ENCODE peak calls at places on chromosome 18, in six cellular contexts. E, K, W, F, X and H are unnamed samples.

GRCh38 chr18:596288-596881 is 403 bp upstream of the CLUL1 start:
- DNase-seq in E (no peak), W (no peak), F (no peak), K (no peak), X (peak), H (peak)

GRCh38 chr18:32297851-32298250 is 108.0 kb downstream of the MEP1B start:
- DNase-seq in W (no peak), F (no peak), K (no peak), E (no peak), X (no peak), H (no peak)

GRCh38 chr18:6755107-6755506 is 25.6 kb downstream of the ARHGAP28 start:
- DNase-seq in E (no peak), W (no peak), X (no peak), F (no peak), K (no peak), H (no peak)

GRCh38 chr18:33916200-33916599 is 308.5 kb downstream of the NOL4 start:
- DNase-seq in F (no peak), W (no peak), E (no peak), K (no peak), X (peak), H (no peak)

GRCh38 chr18:34117319-34117718 is 107.4 kb downstream of the NOL4 start:
- DNase-seq in F (no peak), X (peak), E (no peak), K (no peak), W (no peak), H (no peak)

GRCh38 chr18:5305835-5306234 is 10.3 kb upstream of the ZBTB14 start:
- DNase-seq in E (no peak), F (no peak), W (no peak), X (no peak), K (no peak), H (no peak)

GRCh38 chr18:56982756-56983155 is 164.1 kb upstream of the BOD1L2 start:
- DNase-seq in K (no peak), X (no peak), W (no peak), E (no peak), F (no peak), H (no peak)

GRCh38 chr18:23438608-23439366 is 14.3 kb upstream of the RIOK3 start:
- DNase-seq in K (no peak), F (no peak), W (no peak), E (no peak), X (no peak), H (no peak)

GRCh38 chr18:79577451-79578395 is 101.9 kb upstream of the CTDP1 start:
- DNase-seq in F (peak), K (no peak), X (no peak), W (peak), E (no peak), H (no peak)

GRCh38 chr18:28651298-28651697 is 474.4 kb upstream of the CDH2 start:
- DNase-seq in W (no peak), X (no peak), F (no peak), E (no peak), K (no peak), H (no peak)

GRCh38 chr18:35005963-35006577 is 35.1 kb upstream of the MAPRE2 start:
- DNase-seq in W (no peak), E (no peak), X (peak), K (peak), F (peak), H (peak)

GRCh38 chr18:68734311-68734710 is 19.4 kb upstream of the TMX3 start:
- DNase-seq in F (peak), K (no peak), W (no peak), E (no peak), X (no peak), H (peak)

GRCh38 chr18:22703883-22704626 is 229.1 kb upstream of the RBBP8 start:
- DNase-seq in E (no peak), K (no peak), F (peak), W (no peak), X (peak), H (peak)

GRCh38 chr18:63155169-63155852 is 164.3 kb downstream of the BCL2 start:
- DNase-seq in W (peak), K (no peak), E (peak), F (peak), X (peak), H (no peak)
- TF ChIP-seq CTCF in W (peak), K (peak), E (peak), F (peak), X (peak), H (peak)

GRCh38 chr18:76983613-76984051 is 149.0 kb downstream of the MBP start:
- DNase-seq in K (no peak), X (no peak), E (no peak), W (no peak), F (no peak), H (no peak)
- TF ChIP-seq CTCF in K (no peak), X (no peak), E (no peak), W (peak), F (no peak), H (no peak)

GRCh38 chr18:12246849-12247808 is 7.0 kb upstream of the CIDEA start:
- DNase-seq in X (peak), F (peak), K (no peak), W (no peak), E (no peak), H (no peak)
- TF ChIP-seq CTCF in X (peak), F (peak), K (peak), W (peak), E (no peak), H (peak)

GRCh38 chr18:52387246-52387645 is 47.2 kb downstream of the DCC start:
- DNase-seq in W (no peak), F (no peak), K (no peak), X (no peak), E (no peak), H (no peak)
- TF ChIP-seq CTCF in W (no peak), F (no peak), K (no peak), X (no peak), E (no peak), H (no peak)

DNA sequence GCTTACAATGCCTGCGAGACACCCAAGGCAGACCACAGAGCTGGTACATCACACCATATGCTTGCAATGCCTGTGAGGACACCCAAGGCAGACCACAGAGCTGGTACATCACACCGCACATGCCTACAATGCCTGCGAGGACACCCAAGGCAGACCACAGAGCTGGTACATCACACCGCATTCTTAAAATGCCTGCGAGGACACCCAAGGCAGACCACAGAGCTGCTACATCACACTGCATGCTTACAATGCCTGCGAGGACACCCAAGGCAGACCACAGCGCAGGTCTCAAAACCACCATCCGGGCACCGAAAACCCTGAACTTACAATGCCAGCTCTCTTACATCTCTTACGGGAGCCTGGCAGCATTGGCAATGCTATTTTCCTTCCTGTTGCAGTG is 799.6 kb downstream of the GALR1 start:
- DNase-seq in K (no peak), F (no peak), E (no peak), W (no peak), X (no peak), H (no peak)
- TF ChIP-seq CTCF in K (no peak), F (no peak), E (no peak), W (no peak), X (no peak), H (no peak)